ENCODE peak calls at places on chromosome 14, in four cellular contexts. T is DND-41, F is endodermal cell, D is stomach. C is an unnamed sample. For H3K4me1, the result is how much of the 10 kb centered on the place peaks cover.

GRCh38 chr14:78196323-78196722 is 26.1 kb downstream of the NRXN3 start:
- DNase-seq in F (no peak), D (no peak), T (no peak), C (no peak)

GRCh38 chr14:97796511-97796910 is 999.3 kb downstream of the VRK1 start:
- DNase-seq in F (no peak), T (no peak), D (no peak), C (no peak)

GRCh38 chr14:88791629-88792571 is 853 bp downstream of the EML5 start:
- DNase-seq in D (peak), T (no peak), F (peak), C (peak)

GRCh38 chr14:67285876-67286452 is 44.7 kb downstream of the PALS1 start:
- DNase-seq in T (no peak), F (no peak), D (no peak), C (no peak)

GRCh38 chr14:75401356-75401755 is 26.5 kb upstream of the JDP2 start:
- DNase-seq in T (no peak), F (peak), D (no peak), C (no peak)

GRCh38 chr14:63857467-63858030 is 4.7 kb downstream of the SYNE2 start:
- DNase-seq in T (no peak), D (no peak), F (no peak), C (no peak)

GRCh38 chr14:30180219-30180618 is 252.6 kb upstream of the PRKD1 start:
- DNase-seq in F (no peak), D (no peak), T (no peak), C (no peak)

GRCh38 chr14:25049559-25050493 is at the start of gene STXBP6:
- DNase-seq in T (no peak), D (peak), F (peak), C (no peak)

GRCh38 chr14:67819563-67820411 is at the start of gene RAD51B:
- DNase-seq in F (peak), T (peak), D (peak), C (peak)

GRCh38 chr14:68908860-68909259 is 70.2 kb downstream of the ACTN1 start:
- DNase-seq in T (no peak), F (no peak), D (no peak), C (no peak)

GRCh38 chr14:68779761-68780323 is 13.0 kb downstream of the ZFP36L1 start:
- DNase-seq in T (peak), F (peak), D (peak), C (peak)

GRCh38 chr14:104393898-104394605 is 185.5 kb upstream of the C14orf180 start:
- DNase-seq in T (peak), F (no peak), D (peak), C (peak)

GRCh38 chr14:99681101-99681831 is 2.8 kb upstream of the CYP46A1 start:
- DNase-seq in F (peak), D (no peak), T (no peak), C (no peak)

GRCh38 chr14:56217380-56218045 is 99.3 kb downstream of the PELI2 start:
- DNase-seq in T (no peak), F (no peak), D (no peak), C (no peak)

GRCh38 chr14:87840906-87841305 is 152.1 kb downstream of the GALC start:
- DNase-seq in F (no peak), D (no peak), T (no peak), C (no peak)

GRCh38 chr14:56189306-56189705 is 71.1 kb downstream of the PELI2 start:
- DNase-seq in D (no peak), F (no peak), T (no peak), C (no peak)

GRCh38 chr14:73833530-73834257 is 17.9 kb upstream of the PTGR2 start:
- DNase-seq in F (peak), D (no peak), T (no peak), C (no peak)

GRCh38 chr14:22589096-22589839 is at the start of gene DAD1:
- DNase-seq in F (peak), D (peak), T (peak), C (peak)

GRCh38 chr14:96940009-96940408 is 142.8 kb downstream of the VRK1 start:
- DNase-seq in D (no peak), F (peak), T (peak), C (no peak)

GRCh38 chr14:68549057-68549421 is 243.8 kb downstream of the ZFP36L1 start:
- DNase-seq in F (no peak), D (no peak), T (no peak), C (no peak)

GRCh38 chr14:91149462-91149861 is 35.6 kb downstream of the DGLUCY start:
- DNase-seq in D (peak), F (no peak), T (no peak), C (no peak)

GRCh38 chr14:75946785-75947184 is 35.0 kb downstream of the TGFB3 start:
- DNase-seq in T (no peak), F (no peak), D (no peak), C (no peak)

GRCh38 chr14:41663478-41663845 is 56.8 kb downstream of the LRFN5 start:
- DNase-seq in F (no peak), D (no peak), T (no peak), C (no peak)

GRCh38 chr14:100294213-100294962 is 11.9 kb downstream of the SLC25A29 start:
- DNase-seq in F (peak), D (no peak), T (no peak), C (no peak)

GRCh38 chr14:74501135-74501614 is 7.6 kb downstream of the ISCA2 start:
- DNase-seq in F (peak), T (no peak), D (peak), C (no peak)

GRCh38 chr14:32075636-32076277 is 1.3 kb upstream of the ARHGAP5 start:
- DNase-seq in F (no peak), T (no peak), D (no peak), C (no peak)

GRCh38 chr14:32078794-32079663 is 1.9 kb downstream of the ARHGAP5 start:
- DNase-seq in D (no peak), F (no peak), T (no peak), C (no peak)

GRCh38 chr14:32076278-32077080 is 625 bp upstream of the ARHGAP5 start:
- DNase-seq in D (peak), T (peak), F (peak), C (peak)

GRCh38 chr14:32078030-32078793 is 1.1 kb downstream of the ARHGAP5 start:
- DNase-seq in F (no peak), D (peak), T (peak), C (no peak)

GRCh38 chr14:32077081-32078029 is at the start of gene ARHGAP5:
- DNase-seq in F (peak), D (peak), T (peak), C (peak)
- TF ChIP-seq CTCF in F (peak), D (no peak), T (peak), C (no peak)

GRCh38 chr14:92958373-92959188 is 35.6 kb downstream of the CHGA start:
- DNase-seq in F (no peak), D (no peak), T (no peak), C (no peak)
- H3K4me1 ChIP-seq in F (under half), D (under half), T (under half), C (under half)

GRCh38 chr14:37254411-37254947 is 56.7 kb downstream of the MIPOL1 start:
- DNase-seq in F (no peak), D (no peak), T (no peak), C (no peak)

GRCh38 chr14:37253905-37254304 is 56.2 kb downstream of the MIPOL1 start:
- DNase-seq in F (no peak), D (no peak), T (no peak), C (no peak)

GRCh38 chr14:37252434-37252833 is 54.7 kb downstream of the MIPOL1 start:
- DNase-seq in D (no peak), T (no peak), F (no peak), C (no peak)

GRCh38 chr14:37247777-37248461 is 50.2 kb downstream of the MIPOL1 start:
- DNase-seq in T (no peak), F (no peak), D (no peak), C (no peak)

GRCh38 chr14:37251778-37252177 is 54.0 kb downstream of the MIPOL1 start:
- DNase-seq in T (no peak), F (no peak), D (no peak), C (no peak)
- TF ChIP-seq CTCF in T (no peak), F (peak), D (no peak), C (no peak)

GRCh38 chr14:65287264-65288131 is 125.0 kb upstream of the FUT8 start:
- DNase-seq in D (no peak), F (peak), T (peak), C (no peak)
- H3K4me1 ChIP-seq in D (under half), F (under half), T (under half), C (half or more)

GRCh38 chr14:54396493-54397335 is at the start of gene CDKN3:
- DNase-seq in F (peak), T (peak), D (peak), C (peak)
- TF ChIP-seq CTCF in F (peak), T (peak), D (no peak), C (no peak)

GRCh38 chr14:51251486-51251885 is 11.4 kb downstream of the TMX1 start:
- DNase-seq in F (no peak), T (no peak), D (no peak), C (no peak)
- H3K4me1 ChIP-seq in F (under half), T (under half), D (under half), C (under half)

DNA sequence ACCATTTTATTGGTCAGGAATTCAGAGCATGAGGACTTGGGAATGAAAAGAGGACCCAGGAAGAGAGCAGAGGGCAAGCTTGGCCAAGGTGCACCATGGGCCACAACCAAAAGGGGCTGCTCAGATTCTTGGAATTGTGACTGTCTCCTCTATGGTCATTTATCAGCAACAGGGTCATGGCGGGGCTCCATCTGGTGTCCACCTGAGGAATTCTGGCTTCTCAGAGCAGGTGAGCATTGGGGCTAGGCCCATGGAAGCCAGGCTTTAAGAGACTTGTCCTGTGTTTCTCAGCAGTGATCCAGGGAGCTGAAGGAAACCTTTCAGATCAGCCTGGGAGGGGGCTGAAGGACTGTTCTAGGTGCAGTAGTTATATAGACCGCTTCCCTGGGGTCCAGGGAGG is 2.6 kb upstream of the RIN3 start:
- DNase-seq in D (no peak), T (no peak), F (peak), C (no peak)
- TF ChIP-seq CTCF in D (no peak), T (peak), F (peak), C (no peak)

DNA sequence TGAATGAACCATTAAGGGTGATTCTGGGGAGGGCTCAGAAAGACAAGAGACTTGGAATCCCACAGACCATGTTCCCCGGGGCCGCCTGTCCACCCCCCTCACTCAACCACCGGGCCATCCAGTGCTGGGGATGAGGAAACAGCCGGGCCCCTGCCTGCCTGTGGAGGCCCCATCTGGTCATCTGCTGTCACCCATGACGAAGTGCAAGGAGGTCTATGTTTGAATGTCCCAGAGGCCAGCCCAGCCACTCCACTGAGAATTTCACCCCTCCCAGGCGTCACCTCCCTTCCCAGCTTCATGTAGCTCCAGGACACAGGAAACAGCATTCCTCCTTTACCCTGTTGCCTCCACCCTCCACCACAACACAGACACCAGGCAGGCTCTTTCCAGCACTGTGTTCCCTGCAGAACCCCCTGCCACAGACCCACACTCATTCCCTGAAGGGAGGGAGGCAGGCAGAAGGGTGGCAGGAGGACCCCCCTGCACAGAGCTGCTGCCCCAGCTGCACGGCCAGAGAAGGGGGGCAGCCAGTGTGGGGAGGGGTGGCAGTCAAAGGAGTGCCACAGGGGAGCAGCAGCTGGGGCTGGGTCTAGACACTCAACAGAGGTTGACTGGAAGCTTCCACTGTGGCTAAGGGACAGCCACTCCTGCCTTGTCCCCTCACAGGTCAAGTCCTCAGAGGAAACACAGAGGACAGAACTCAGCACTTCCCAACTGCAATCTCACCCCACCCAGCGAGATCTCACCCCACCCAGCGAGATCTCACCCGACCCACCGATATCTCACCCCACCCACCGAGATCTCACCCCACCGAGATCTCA is 50.3 kb upstream of the PPP2R5C start:
- DNase-seq in F (peak), D (peak), T (no peak), C (peak)
- H3K4me1 ChIP-seq in F (under half), D (under half), T (under half), C (half or more)

C was measured in CD8-positive, alpha-beta T cell.